ENCODE peak calls at places on chromosomes 13 and 19, in four cellular contexts. Q is A549, A is GM12878, R is K562. L is an unnamed sample.

GRCh38 chr19:29467824-29468401 is 57.9 kb upstream of the VSTM2B start:
- DNase-seq in Q (peak), A (no peak), R (peak), L (peak)

GRCh38 chr13:32917504-32917903 is 98.7 kb upstream of the KL start:
- DNase-seq in R (no peak), Q (no peak), A (peak), L (no peak)

GRCh38 chr13:23995283-23996073 is 98.2 kb upstream of the C1QTNF9B start:
- DNase-seq in A (no peak), R (no peak), Q (no peak), L (no peak)

GRCh38 chr19:2613507-2614295 is 88.8 kb downstream of the GNG7 start:
- DNase-seq in R (peak), Q (no peak), A (no peak), L (no peak)

GRCh38 chr13:42832341-42833153 is 51.2 kb downstream of the FAM216B start:
- DNase-seq in Q (no peak), R (no peak), A (no peak), L (peak)

GRCh38 chr19:5048727-5049553 is 80.0 kb downstream of the KDM4B start:
- DNase-seq in A (no peak), Q (peak), R (no peak), L (no peak)

GRCh38 chr13:49210114-49210513 is 10.0 kb upstream of the MLNR start:
- DNase-seq in Q (no peak), R (no peak), A (no peak), L (no peak)

GRCh38 chr19:9381367-9381785 is 18.6 kb downstream of the ZNF177 start:
- DNase-seq in A (no peak), Q (no peak), R (no peak), L (no peak)

GRCh38 chr13:101624210-101624922 is 171.9 kb downstream of the ITGBL1 start:
- DNase-seq in Q (no peak), A (no peak), R (no peak), L (no peak)

GRCh38 chr13:100491164-100491847 is 97.3 kb downstream of the GGACT start:
- DNase-seq in A (no peak), R (no peak), Q (no peak), L (no peak)

GRCh38 chr19:4038661-4039096 is 28.0 kb downstream of the ZBTB7A start:
- DNase-seq in Q (no peak), R (no peak), A (no peak), L (no peak)

GRCh38 chr19:30092721-30093569 is 150.9 kb downstream of the URI1 start:
- DNase-seq in Q (no peak), A (no peak), R (no peak), L (no peak)

GRCh38 chr19:632228-633067 is 889 bp downstream of the POLRMT start:
- DNase-seq in A (no peak), Q (peak), R (peak), L (peak)

GRCh38 chr19:50449236-50449899 is 16.7 kb downstream of the MYBPC2 start:
- DNase-seq in Q (no peak), R (no peak), A (no peak), L (no peak)

GRCh38 chr13:114097504-114097892 is 34.9 kb downstream of the RASA3 start:
- DNase-seq in A (no peak), Q (no peak), R (no peak), L (no peak)

GRCh38 chr13:20410726-20411125 is 114.9 kb downstream of the CRYL1 start:
- DNase-seq in A (no peak), Q (no peak), R (no peak), L (no peak)

GRCh38 chr19:17775991-17776803 is 18.7 kb upstream of the B3GNT3 start:
- DNase-seq in A (peak), Q (no peak), R (no peak), L (no peak)

GRCh38 chr19:389935-390289 is 19.0 kb downstream of the C2CD4C start:
- DNase-seq in A (no peak), R (no peak), Q (no peak), L (no peak)

GRCh38 chr13:99959538-99960230 is 11.9 kb downstream of the ZIC5 start:
- DNase-seq in R (no peak), A (no peak), Q (no peak), L (no peak)

GRCh38 chr19:16888629-16889371 is at the start of gene F2RL3:
- DNase-seq in A (no peak), R (peak), Q (no peak), L (no peak)

GRCh38 chr19:676343-677105 is at the start of gene FSTL3:
- DNase-seq in A (no peak), R (no peak), Q (peak), L (no peak)

GRCh38 chr13:30847697-30848307 is 58.3 kb upstream of the MEDAG start:
- DNase-seq in Q (no peak), A (peak), R (no peak), L (no peak)

GRCh38 chr13:50714886-50715285 is 128.6 kb downstream of the DLEU7 start:
- DNase-seq in R (no peak), A (no peak), Q (no peak), L (no peak)

GRCh38 chr19:40147338-40147692 is 43.9 kb upstream of the MAP3K10 start:
- DNase-seq in Q (no peak), R (no peak), A (no peak), L (no peak)

GRCh38 chr13:85690368-85690767 is 108.9 kb downstream of the SLITRK6 start:
- DNase-seq in A (no peak), Q (no peak), R (no peak), L (no peak)

GRCh38 chr13:66914155-66914554 is 316.0 kb downstream of the PCDH9 start:
- DNase-seq in A (no peak), Q (no peak), R (no peak), L (no peak)

GRCh38 chr19:35991731-35992450 is 3.1 kb upstream of the SDHAF1 start:
- DNase-seq in A (no peak), R (no peak), Q (no peak), L (no peak)

GRCh38 chr19:45902651-45903625 is 525 bp upstream of the MYPOP start:
- DNase-seq in Q (peak), R (peak), A (peak), L (peak)

GRCh38 chr19:44823373-44823698 is 14.4 kb downstream of the BCAM start:
- DNase-seq in A (no peak), Q (no peak), R (no peak), L (no peak)

GRCh38 chr13:76813874-76814273 is 72.3 kb downstream of the KCTD12 start:
- DNase-seq in Q (no peak), A (no peak), R (no peak), L (peak)

GRCh38 chr19:53506728-53507127 is 31.2 kb upstream of the ZNF331 start:
- DNase-seq in A (no peak), Q (no peak), R (no peak), L (no peak)

DNA sequence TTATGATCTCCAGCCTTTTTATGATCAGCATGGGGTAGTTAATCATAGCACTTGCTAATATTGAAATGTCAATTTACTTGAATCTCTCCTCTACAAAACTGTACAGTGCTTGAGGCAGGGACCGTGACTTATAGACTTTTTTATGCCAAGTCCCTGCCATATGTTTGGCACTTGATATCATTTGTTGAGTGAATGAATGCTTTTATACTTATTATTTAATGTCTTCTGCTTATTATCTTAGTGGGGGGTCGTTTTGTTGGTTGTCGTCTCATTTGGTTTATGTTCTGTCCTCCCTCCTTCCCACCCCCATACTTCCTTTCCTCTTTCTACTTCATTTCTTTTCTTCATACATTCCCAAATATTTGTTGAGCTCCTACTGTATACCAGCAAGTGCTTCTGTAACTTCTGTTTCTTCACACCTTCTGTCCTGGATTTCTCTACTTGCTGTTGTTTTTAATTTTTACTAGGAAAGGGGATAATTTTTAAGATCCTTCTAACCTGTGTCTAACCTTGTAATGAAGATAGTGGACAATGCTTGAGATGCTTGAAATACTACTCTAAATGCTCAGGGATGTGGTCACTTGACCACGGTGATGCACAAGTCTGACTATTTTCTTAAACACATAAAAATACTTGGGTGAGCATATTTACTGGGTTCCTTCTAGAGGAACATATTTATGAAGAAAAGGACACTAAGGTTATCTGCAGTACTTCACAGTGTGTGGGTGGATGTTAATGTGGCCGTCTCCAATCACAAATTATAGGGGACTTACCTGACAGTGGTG is 223.8 kb downstream of the TDRD3 start:
- DNase-seq in A (no peak), Q (no peak), R (no peak), L (no peak)
- TF ChIP-seq CHD4 in A (no peak), Q (no peak), R (no peak), L (no peak)

GRCh38 chr19:46927893-46928292 is 67.1 kb downstream of the ARHGAP35 start:
- DNase-seq in Q (no peak), R (no peak), A (no peak), L (no peak)

GRCh38 chr19:46926201-46927071 is 65.6 kb downstream of the ARHGAP35 start:
- DNase-seq in Q (no peak), R (no peak), A (no peak), L (no peak)

GRCh38 chr19:46931197-46931596 is 70.4 kb downstream of the ARHGAP35 start:
- DNase-seq in Q (no peak), A (no peak), R (no peak), L (no peak)

GRCh38 chr19:46927106-46927505 is 66.3 kb downstream of the ARHGAP35 start:
- DNase-seq in A (no peak), Q (no peak), R (no peak), L (no peak)

GRCh38 chr19:46928951-46929350 is 68.2 kb downstream of the ARHGAP35 start:
- DNase-seq in R (no peak), Q (no peak), A (no peak), L (no peak)
- TF ChIP-seq CTCF in R (peak), Q (peak), A (no peak), L (no peak)

DNA sequence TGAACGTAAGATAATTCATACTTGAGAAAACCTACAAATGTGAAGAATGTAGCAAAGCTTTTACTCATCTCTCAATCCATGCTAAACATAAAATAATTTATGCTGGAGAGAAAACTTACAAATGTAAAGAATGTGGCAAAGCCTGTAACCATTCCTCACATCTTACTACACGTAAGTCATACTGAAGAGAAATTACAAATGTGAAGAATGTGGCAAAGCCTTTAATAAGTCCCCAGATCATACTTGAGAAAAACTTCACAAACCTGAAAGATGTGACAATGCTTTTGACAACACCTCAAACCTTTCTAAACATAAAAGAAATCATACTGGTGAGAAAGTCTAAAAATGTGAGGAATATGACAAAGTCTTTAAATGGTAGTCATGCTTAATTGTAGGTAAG is 89.4 kb downstream of the ZNF675 start:
- DNase-seq in R (no peak), Q (no peak), A (no peak), L (no peak)
- TF ChIP-seq CHD4 in R (no peak), Q (no peak), A (no peak), L (no peak)

DNA sequence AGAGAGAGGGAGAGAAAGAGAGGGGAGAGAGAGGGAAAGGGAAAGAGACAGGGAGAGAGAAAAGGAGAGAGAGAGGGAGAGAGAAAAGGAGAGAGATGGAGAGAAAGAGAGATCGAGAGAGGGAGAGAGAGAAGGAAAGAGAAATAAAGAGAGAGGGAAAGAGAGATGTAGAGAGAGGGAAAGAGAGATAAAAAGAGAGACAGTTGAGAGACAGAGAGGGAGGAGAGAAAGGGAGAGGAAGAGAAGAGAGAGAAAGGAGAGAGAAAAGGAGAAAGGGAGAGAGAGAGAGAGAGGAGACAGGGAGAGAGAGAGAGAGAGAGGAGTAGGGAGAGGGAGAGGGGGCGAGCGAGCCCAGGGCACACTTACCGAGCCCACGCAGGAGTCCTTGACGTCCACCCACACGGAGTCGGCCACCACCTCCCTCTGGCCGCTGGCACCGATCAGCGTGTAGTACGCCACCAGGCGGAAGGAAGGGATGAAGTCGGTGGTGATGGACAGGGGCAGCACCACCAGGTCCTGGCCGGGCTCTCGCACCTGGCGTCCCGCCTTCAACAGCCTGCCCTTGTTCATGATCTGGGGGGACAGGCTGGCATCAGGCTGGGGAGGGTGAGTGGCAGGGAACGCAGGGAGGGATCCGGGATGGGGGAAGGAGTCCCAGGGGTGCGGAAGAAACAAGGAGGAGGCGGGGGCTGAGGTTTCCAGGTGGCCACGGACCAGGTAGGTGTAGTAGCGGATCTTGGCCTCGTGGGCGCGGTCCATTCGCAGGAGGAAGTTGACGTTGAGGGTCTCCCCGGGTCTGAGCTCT is 10.0 kb downstream of the C3 start:
- DNase-seq in R (peak), A (no peak), Q (no peak), L (no peak)
- TF ChIP-seq CTCF in R (peak), A (no peak), Q (no peak), L (no peak)

DNA sequence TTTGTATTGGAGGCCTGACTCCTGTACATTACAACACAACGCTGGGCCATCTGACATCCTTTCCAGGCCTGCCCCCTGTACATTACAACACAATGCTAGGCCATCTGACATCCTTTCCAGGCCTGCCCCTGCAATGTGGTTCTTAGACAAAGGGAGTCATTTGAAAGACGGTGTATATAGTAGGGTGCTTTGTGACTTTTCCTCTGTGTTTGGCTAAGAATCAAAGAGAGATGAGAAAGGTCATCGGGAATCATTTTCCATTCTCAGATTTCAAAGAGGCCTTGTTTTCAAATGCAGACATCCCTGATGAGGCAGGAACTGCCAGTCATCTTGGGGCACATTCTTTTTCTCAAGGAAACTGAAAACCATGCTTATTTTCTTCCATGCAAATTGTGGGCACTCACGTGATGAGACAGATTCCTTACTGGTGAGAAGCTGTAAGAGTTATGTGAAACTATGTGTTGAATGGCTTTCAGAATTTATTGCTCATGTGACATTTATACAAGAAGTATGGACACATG is 551.6 kb downstream of the MYO16 start:
- DNase-seq in R (no peak), Q (no peak), A (no peak), L (peak)
- TF ChIP-seq CHD4 in R (no peak), Q (no peak), A (no peak), L (no peak)

DNA sequence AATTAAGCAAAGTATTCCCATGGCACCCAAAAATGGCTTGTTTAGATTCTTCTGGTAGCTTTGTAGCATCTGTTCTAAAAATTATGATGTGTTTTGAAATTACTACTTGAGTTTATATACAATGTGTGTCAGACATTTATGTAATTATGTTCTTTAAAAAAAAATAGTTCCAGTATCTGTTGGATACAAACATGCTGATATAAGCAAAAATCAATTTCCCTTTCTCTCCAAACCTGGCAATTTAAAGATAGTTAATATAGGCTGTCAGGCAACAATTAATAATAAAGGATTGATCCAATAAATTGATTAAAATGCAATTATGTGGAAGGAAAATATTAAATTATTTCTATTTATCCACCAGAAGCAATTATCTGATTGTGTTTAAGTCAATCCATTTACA is 41.7 kb downstream of the OXGR1 start:
- DNase-seq in Q (no peak), R (no peak), A (no peak), L (no peak)
- TF ChIP-seq CTCF in Q (no peak), R (no peak), A (no peak), L (no peak)

DNA sequence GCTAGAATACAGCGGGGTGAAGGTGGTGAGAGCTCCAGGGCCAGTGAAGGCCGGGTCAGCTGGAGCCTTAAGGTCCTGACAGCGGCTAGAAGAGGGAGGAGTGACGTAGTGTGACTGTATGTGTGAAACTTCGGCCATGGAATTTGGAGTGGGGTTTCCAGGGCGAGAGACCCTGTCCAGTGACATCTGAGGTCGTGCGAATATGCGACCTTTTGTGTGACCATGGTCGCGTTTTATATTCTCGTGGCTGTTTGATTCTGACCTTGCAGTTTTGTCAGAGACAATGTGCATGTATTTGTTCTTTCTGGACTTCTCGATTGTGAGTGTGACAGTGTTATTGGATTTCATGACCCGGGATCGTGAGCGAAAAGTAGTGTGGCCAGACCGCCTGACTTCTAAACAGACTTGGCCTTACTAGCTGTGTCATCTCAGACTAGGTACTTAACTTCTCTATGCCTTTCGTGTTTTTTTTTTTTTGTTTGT is 405 bp upstream of the ZNF569 start:
- DNase-seq in Q (no peak), R (no peak), A (no peak), L (no peak)
- TF ChIP-seq CHD4 in Q (no peak), R (no peak), A (no peak), L (no peak)